ENCODE peak calls at places on chromosomes 3 and 15, in six cellular contexts. V, B, N, H, F and Y are unnamed samples.

GRCh38 chr3:31466016-31466415 is 66.7 kb upstream of the STT3B start:
- DNase-seq in H (no peak), V (no peak), F (no peak), B (no peak), N (no peak), Y (no peak)

GRCh38 chr3:149603126-149604074 is 54.4 kb downstream of the WWTR1 start:
- DNase-seq in N (no peak), H (peak), F (peak), B (no peak), V (no peak), Y (no peak)

GRCh38 chr3:149395107-149396089 is 17.9 kb upstream of the TM4SF1 start:
- DNase-seq in N (no peak), B (no peak), V (peak), H (peak), F (peak), Y (no peak)

GRCh38 chr3:13229291-13229949 is 156.2 kb upstream of the IQSEC1 start:
- DNase-seq in H (peak), N (peak), B (no peak), F (peak), V (peak), Y (peak)

GRCh38 chr15:66706225-66706732 is 4.2 kb downstream of the SMAD6 start:
- DNase-seq in V (no peak), F (peak), N (no peak), H (peak), B (no peak), Y (peak)

GRCh38 chr3:175404667-175405066 is 545.5 kb downstream of the NAALADL2 start:
- DNase-seq in N (no peak), H (no peak), B (no peak), F (no peak), V (no peak), Y (no peak)

GRCh38 chr15:59656935-59657634 is at the start of gene GTF2A2:
- DNase-seq in V (peak), N (peak), B (peak), H (peak), F (peak), Y (peak)

GRCh38 chr15:94360251-94360671 is 128.9 kb downstream of the MCTP2 start:
- DNase-seq in F (no peak), H (no peak), N (no peak), B (no peak), V (peak), Y (no peak)

GRCh38 chr3:145326666-145327065 is 834.3 kb downstream of the PLOD2 start:
- DNase-seq in F (no peak), H (no peak), N (no peak), V (no peak), B (no peak), Y (no peak)

GRCh38 chr3:143469159-143469558 is 349.6 kb downstream of the CHST2 start:
- DNase-seq in B (no peak), F (no peak), V (no peak), N (no peak), H (no peak), Y (no peak)

GRCh38 chr3:143464850-143465249 is 345.3 kb downstream of the CHST2 start:
- DNase-seq in H (peak), N (no peak), F (peak), V (no peak), B (no peak), Y (no peak)

GRCh38 chr3:143465638-143466037 is 346.1 kb downstream of the CHST2 start:
- DNase-seq in V (no peak), N (no peak), H (no peak), B (no peak), F (no peak), Y (no peak)
- TF ChIP-seq RFX5 in V (no peak), N (no peak), H (no peak), B (no peak), F (no peak), Y (no peak)

GRCh38 chr3:180040966-180041365 is 4.2 kb upstream of the PEX5L start:
- DNase-seq in N (no peak), F (no peak), V (no peak), B (no peak), H (no peak), Y (no peak)

GRCh38 chr3:180036092-180036677 is 552 bp downstream of the PEX5L start:
- DNase-seq in F (no peak), V (no peak), H (no peak), N (no peak), B (no peak), Y (no peak)

DNA sequence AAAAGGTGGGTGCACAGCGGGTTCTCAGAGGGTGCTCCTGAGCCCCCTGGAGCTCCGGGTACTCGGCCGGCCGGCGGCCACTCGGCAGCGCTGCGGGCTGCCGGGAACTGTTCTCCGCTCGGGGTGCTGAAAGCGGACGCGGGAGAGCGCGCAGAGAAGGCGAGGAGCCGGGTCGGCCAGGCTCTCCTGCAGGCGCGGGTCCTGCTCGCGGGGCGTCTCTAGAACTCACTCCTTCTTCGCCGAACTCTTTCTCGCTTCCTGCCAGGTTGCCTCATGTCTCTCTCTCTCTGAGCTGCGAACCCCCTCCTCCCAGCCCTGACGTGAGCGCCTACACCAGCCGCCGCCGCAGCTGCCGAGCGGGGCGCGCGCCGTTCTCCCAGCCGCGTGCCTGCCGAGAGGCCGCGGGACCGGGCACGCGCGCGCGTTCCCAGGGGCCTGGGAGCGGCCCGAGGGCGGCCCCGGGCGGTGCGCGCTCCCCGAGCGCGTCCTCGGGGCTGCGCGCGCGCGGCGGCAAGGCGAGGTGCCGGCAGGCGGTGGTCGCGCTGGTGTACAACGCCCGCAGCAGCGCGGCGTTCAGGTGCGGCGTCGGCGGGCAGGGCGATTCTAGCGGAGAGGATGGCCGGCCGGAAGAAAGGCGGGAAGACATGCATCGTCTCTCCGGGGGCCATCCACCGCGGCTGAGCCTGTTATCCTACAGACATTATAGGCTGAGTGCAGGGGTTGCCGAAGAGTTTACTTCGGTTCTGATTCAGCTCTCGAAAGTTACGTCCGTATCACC is at the start of gene PEX5L:
- DNase-seq in N (no peak), V (peak), H (no peak), F (peak), B (peak), Y (peak)
- TF ChIP-seq RFX5 in N (no peak), V (no peak), H (no peak), F (no peak), B (no peak), Y (no peak)

GRCh38 chr3:70488131-70488530 is 175.7 kb upstream of the MDFIC2 start:
- DNase-seq in H (no peak), V (no peak), B (no peak), N (no peak), F (no peak), Y (no peak)
- TF ChIP-seq RFX5 in H (no peak), V (no peak), B (no peak), N (no peak), F (no peak), Y (no peak)

GRCh38 chr3:71515640-71516383 is 67.7 kb downstream of the FOXP1 start:
- DNase-seq in B (no peak), V (no peak), N (no peak), H (no peak), F (no peak), Y (no peak)

GRCh38 chr3:71513495-71513894 is 70.0 kb downstream of the FOXP1 start:
- DNase-seq in N (no peak), B (no peak), V (no peak), H (no peak), F (no peak), Y (no peak)

GRCh38 chr3:71513081-71513480 is 70.4 kb downstream of the FOXP1 start:
- DNase-seq in N (no peak), F (no peak), B (no peak), H (no peak), V (no peak), Y (no peak)

GRCh38 chr3:71512544-71512943 is 71.0 kb downstream of the FOXP1 start:
- DNase-seq in F (no peak), H (no peak), N (no peak), V (no peak), B (no peak), Y (no peak)

GRCh38 chr3:71514621-71515020 is 68.9 kb downstream of the FOXP1 start:
- DNase-seq in F (peak), N (no peak), V (no peak), H (no peak), B (no peak), Y (no peak)
- TF ChIP-seq RFX5 in F (no peak), N (no peak), V (no peak), H (no peak), B (no peak), Y (no peak)

GRCh38 chr15:71648095-71648494 is 162.3 kb upstream of the NR2E3 start:
- DNase-seq in N (no peak), V (no peak), B (no peak), F (no peak), H (no peak), Y (no peak)
- TF ChIP-seq RFX5 in N (no peak), V (no peak), B (no peak), F (no peak), H (no peak), Y (no peak)

GRCh38 chr3:125075738-125076137 is 19.9 kb upstream of the HEG1 start:
- DNase-seq in H (no peak), F (no peak), B (peak), V (no peak), N (no peak), Y (no peak)
- TF ChIP-seq RFX5 in H (no peak), F (no peak), B (no peak), V (no peak), N (no peak), Y (no peak)

DNA sequence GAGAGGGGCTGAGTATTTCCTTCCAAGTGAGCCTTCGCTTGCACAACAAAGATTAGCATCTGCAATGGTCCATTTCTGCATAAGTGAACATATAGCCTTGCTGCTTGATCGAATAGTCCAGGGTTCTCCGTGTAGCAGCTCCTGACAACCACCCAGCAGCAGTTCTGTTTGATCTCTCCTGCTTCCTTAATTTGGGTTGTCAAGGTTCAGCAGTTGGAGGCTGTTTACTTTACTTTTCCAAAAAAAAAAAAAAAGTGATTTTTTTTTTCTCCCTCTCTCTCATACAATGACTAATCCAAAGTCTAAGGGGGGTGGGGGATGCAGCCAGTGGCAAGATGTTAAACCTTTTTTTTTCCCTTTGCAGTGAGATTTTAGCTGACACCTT is 3.6 kb downstream of the FOXP1 start:
- DNase-seq in H (peak), V (peak), B (no peak), F (peak), N (no peak), Y (peak)
- TF ChIP-seq RFX5 in H (no peak), V (no peak), B (no peak), F (no peak), N (no peak), Y (no peak)